ENCODE peak calls at places on chromosomes 2 and 18, in five cellular contexts. M is stomach, L is heart left ventricle, I is prostate gland, H is OCI-LY7. X is an unnamed sample.

GRCh38 chr2:67503066-67503795 is 106.1 kb downstream of the ETAA1 start:
- DNase-seq in M (no peak), L (no peak), I (no peak), H (no peak), X (no peak)

GRCh38 chr2:138122891-138123290 is 158.6 kb downstream of the HNMT start:
- DNase-seq in M (no peak), L (no peak), I (no peak), H (no peak), X (no peak)

GRCh38 chr2:213065583-213066444 is 85.6 kb downstream of the IKZF2 start:
- DNase-seq in M (peak; percentile 26), L (peak; percentile 46), I (peak; percentile 45), H (no peak), X (peak; percentile 33)

GRCh38 chr2:42999856-43000241 is 207.5 kb upstream of the HAAO start:
- DNase-seq in M (no peak), L (no peak), I (no peak), H (no peak), X (no peak)

GRCh38 chr2:240233891-240234502 is 93.5 kb upstream of the OTOS start:
- DNase-seq in M (no peak), L (no peak), I (no peak), H (no peak), X (no peak)

GRCh38 chr18:76708727-76709353 is 113.5 kb upstream of the ZNF236 start:
- DNase-seq in M (no peak), L (no peak), I (no peak), H (no peak), X (no peak)

GRCh38 chr2:16206191-16206944 is 266.0 kb downstream of the MYCN start:
- DNase-seq in M (no peak), L (no peak), I (no peak), H (no peak), X (no peak)

GRCh38 chr2:54904836-54905235 is 145.4 kb downstream of the RTN4 start:
- DNase-seq in M (peak; percentile 68), L (no peak), I (peak; percentile 74), H (no peak), X (no peak)

GRCh38 chr2:95327861-95328260 is 30.7 kb downstream of the KCNIP3 start:
- DNase-seq in M (no peak), L (peak; percentile 18), I (no peak), H (no peak), X (no peak)

GRCh38 chr2:5285891-5286290 is 406.3 kb upstream of the SOX11 start:
- DNase-seq in M (no peak), L (no peak), I (no peak), H (no peak), X (no peak)

GRCh38 chr18:32093106-32093511 is 1.4 kb downstream of the RNF138 start:
- DNase-seq in M (peak; percentile 59), L (peak; percentile 76), I (peak; percentile 41), H (peak; percentile 39), X (peak; percentile 58)

GRCh38 chr18:49006641-49007136 is 55.9 kb upstream of the SMAD7 start:
- DNase-seq in M (no peak), L (peak; percentile 16), I (peak; percentile 42), H (no peak), X (no peak)

GRCh38 chr2:67311536-67311935 is 85.6 kb upstream of the ETAA1 start:
- DNase-seq in M (no peak), L (no peak), I (no peak), H (no peak), X (no peak)

GRCh38 chr2:190887089-190887488 is 6.5 kb downstream of the GLS start:
- DNase-seq in M (no peak), L (no peak), I (no peak), H (no peak), X (no peak)

GRCh38 chr2:119517433-119517832 is 6.8 kb downstream of the SCTR start:
- DNase-seq in M (peak; percentile 84), L (peak; percentile 71), I (peak; percentile 13), H (peak; percentile 47), X (peak; percentile 75)

GRCh38 chr2:23241611-23242245 is 143.3 kb upstream of the KLHL29 start:
- DNase-seq in M (no peak), L (no peak), I (no peak), H (no peak), X (peak; percentile 17)

GRCh38 chr2:27860111-27860510 is 30.1 kb downstream of the RBKS start:
- DNase-seq in M (no peak), L (no peak), I (no peak), H (no peak), X (no peak)

GRCh38 chr2:72613931-72614330 is 211.9 kb downstream of the EXOC6B start:
- DNase-seq in M (no peak), L (no peak), I (no peak), H (no peak), X (no peak)

GRCh38 chr2:209946539-209946938 is 55.9 kb upstream of the RPE start:
- DNase-seq in M (no peak), L (no peak), I (peak; percentile 34), H (no peak), X (no peak)

GRCh38 chr2:105103481-105103880 is 65.6 kb downstream of the MRPS9 start:
- DNase-seq in M (no peak), L (no peak), I (no peak), H (no peak), X (no peak)

GRCh38 chr2:186984481-186984880 is 135.5 kb upstream of the ZSWIM2 start:
- DNase-seq in M (peak; percentile 30), L (no peak), I (no peak), H (no peak), X (no peak)

GRCh38 chr2:98277156-98277859 is 68.9 kb upstream of the CNGA3 start:
- DNase-seq in M (no peak), L (no peak), I (no peak), H (no peak), X (no peak)

GRCh38 chr2:124254621-124255020 is 229.5 kb downstream of the CNTNAP5 start:
- DNase-seq in M (no peak), L (no peak), I (no peak), H (no peak), X (no peak)

GRCh38 chr2:238908960-238909951 is 61.4 kb downstream of the TWIST2 start:
- DNase-seq in M (no peak), L (peak; percentile 70), I (no peak), H (no peak), X (no peak)

GRCh38 chr2:28960401-28960800 is 20.7 kb upstream of the TOGARAM2 start:
- DNase-seq in M (no peak), L (no peak), I (no peak), H (no peak), X (no peak)

GRCh38 chr2:131016826-131017596 is 76.2 kb downstream of the FAM168B start:
- DNase-seq in M (no peak), L (no peak), I (peak; percentile 42), H (no peak), X (no peak)

GRCh38 chr2:197515277-197515797 is 529 bp upstream of the MOB4 start:
- DNase-seq in M (no peak), L (no peak), I (no peak), H (peak; percentile 89), X (no peak)

GRCh38 chr2:113324684-113325160 is 46.0 kb upstream of the PAX8 start:
- DNase-seq in M (peak; percentile 50), L (peak; percentile 75), I (peak; percentile 24), H (no peak), X (peak; percentile 61)

GRCh38 chr2:42200534-42201227 is 31.5 kb downstream of the EML4 start:
- DNase-seq in M (no peak), L (no peak), I (no peak), H (no peak), X (no peak)

GRCh38 chr2:212536385-212537310 is 2.0 kb downstream of the ERBB4 start:
- DNase-seq in M (no peak), L (peak; percentile 51), I (no peak), H (no peak), X (no peak)

GRCh38 chr2:175399326-175399725 is 217.8 kb upstream of the ATP5MC3 start:
- DNase-seq in M (no peak), L (no peak), I (no peak), H (no peak), X (no peak)

GRCh38 chr2:149152597-149152996 is 114.1 kb downstream of the LYPD6B start:
- DNase-seq in M (no peak), L (no peak), I (no peak), H (no peak), X (no peak)

GRCh38 chr2:130387071-130387400 is 31.2 kb downstream of the PTPN18 start:
- DNase-seq in M (no peak), L (no peak), I (no peak), H (peak; percentile 65), X (no peak)

GRCh38 chr2:225678792-225679191 is 279.3 kb downstream of the NYAP2 start:
- DNase-seq in M (no peak), L (no peak), I (no peak), H (no peak), X (no peak)

GRCh38 chr2:234438322-234438977 is 58.4 kb downstream of the ARL4C start:
- DNase-seq in M (no peak), L (no peak), I (no peak), H (no peak), X (no peak)

GRCh38 chr2:6341730-6342129 is 524.0 kb downstream of the CMPK2 start:
- DNase-seq in M (no peak), L (no peak), I (no peak), H (peak; percentile 37), X (no peak)

GRCh38 chr2:229388746-229389145 is 117.7 kb upstream of the PID1 start:
- DNase-seq in M (no peak), L (no peak), I (no peak), H (no peak), X (no peak)
- H3K27ac ChIP-seq in M (no peak overlapping the region), L (no peak overlapping the region), I (no peak overlapping the region), H (no peak overlapping the region), X (no peak overlapping the region)

GRCh38 chr2:36367497-36368353 is 12.1 kb downstream of the CRIM1 start:
- DNase-seq in M (no peak), L (no peak), I (peak; percentile 62), H (no peak), X (no peak)
- H3K4me1 ChIP-seq in M (peaks cover 84% of the 10 kb centered on the region), L (peaks cover 7% of the 10 kb centered on the region), I (no peaks in the 10 kb centered on the region), H (no peaks in the 10 kb centered on the region), X (peaks cover 55% of the 10 kb centered on the region)

DNA sequence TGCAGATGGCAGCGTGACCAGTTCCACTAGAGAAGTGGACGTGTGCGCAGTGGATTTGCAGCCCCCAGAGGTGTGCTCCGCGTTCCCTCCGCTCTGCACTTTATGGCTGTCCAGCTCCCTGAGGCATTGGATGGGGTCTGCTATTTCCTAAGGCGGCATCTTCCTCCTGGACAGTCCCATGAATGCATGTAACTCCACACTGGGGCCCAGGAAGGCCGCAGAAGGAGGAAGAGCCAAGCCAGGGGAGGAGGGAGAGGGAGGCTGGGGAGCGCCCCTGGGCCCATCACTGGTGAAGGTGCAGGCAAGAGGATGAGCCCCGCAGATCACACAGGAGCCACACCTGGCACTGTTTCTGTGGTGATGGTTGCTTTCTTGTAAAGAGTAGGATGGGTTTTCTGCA is 99.1 kb downstream of the PTGR3 start:
- DNase-seq in M (no peak), L (no peak), I (no peak), H (no peak), X (no peak)
- H3K27ac ChIP-seq in M (no peak overlapping the region), L (no peak overlapping the region), I (no peak overlapping the region), H (no peak overlapping the region), X (no peak overlapping the region)

GRCh38 chr2:70548233-70548632 is 5.4 kb downstream of the TGFA start:
- DNase-seq in M (no peak), L (no peak), I (no peak), H (no peak), X (no peak)
- H3K4me1 ChIP-seq in M (peaks cover 12% of the 10 kb centered on the region), L (no peaks in the 10 kb centered on the region), I (no peaks in the 10 kb centered on the region), H (no peaks in the 10 kb centered on the region), X (no peaks in the 10 kb centered on the region)